ENCODE peak calls at places on chromosomes 16 and 17, in seven cellular contexts. D is caudate nucleus; A is activated CD4-positive, alpha-beta memory T cell treated with anti-CD3 and anti-CD28 coated beads, Interleukin-2, amount 10 ng/mL, durations not matched to agents 7 days and 5 days; B is heart right ventricle; F is GM19239; X is mesenchymal stem cell; U is GM20000. V is an unnamed sample.

GRCh38 chr17:20948984-20949777 is 93.6 kb downstream of the USP22 start:
- DNase-seq in D (no peak), A (no peak), B (no peak), F (no peak), X (no peak), U (no peak), V (no peak)

GRCh38 chr17:34579017-34579946 is at the start of gene TMEM132E:
- DNase-seq in D (peak; percentile 68), A (no peak), B (peak; percentile 29), F (no peak), X (peak; percentile 17), U (peak; percentile 51), V (peak; percentile 77)

GRCh38 chr17:64073771-64074703 is 53.6 kb upstream of the ICAM2 start:
- DNase-seq in D (no peak), A (no peak), B (no peak), F (peak; percentile 54), X (no peak), U (peak; percentile 62), V (no peak)

GRCh38 chr17:1197781-1198490 is 18.2 kb upstream of the ABR start:
- DNase-seq in D (no peak), A (peak; percentile 84), B (peak; percentile 81), F (peak; percentile 61), X (peak; percentile 66), U (peak; percentile 85), V (no peak)

GRCh38 chr17:45052052-45052772 is 780 bp upstream of the DCAKD start:
- DNase-seq in D (no peak), A (peak; percentile 79), B (peak; percentile 55), F (no peak), X (peak; percentile 47), U (no peak), V (no peak)

GRCh38 chr17:8430966-8431365 is 4.7 kb upstream of the NDEL1 start:
- DNase-seq in D (no peak), A (no peak), B (peak; percentile 56), F (no peak), X (no peak), U (no peak), V (no peak)

GRCh38 chr17:222172-222571 is 40.7 kb upstream of the DOC2B start:
- DNase-seq in D (no peak), A (no peak), B (peak; percentile 41), F (no peak), X (no peak), U (no peak), V (no peak)

GRCh38 chr16:15811778-15812750 is 44.8 kb downstream of the MYH11 start:
- DNase-seq in D (no peak), A (no peak), B (peak; percentile 44), F (no peak), X (peak; percentile 93), U (no peak), V (no peak)

GRCh38 chr17:44345497-44346026 is 460 bp downstream of the GRN start:
- DNase-seq in D (no peak), A (no peak), B (peak; percentile 68), F (no peak), X (peak; percentile 72), U (peak; percentile 62), V (peak; percentile 62)